ENCODE peak calls at places on chromosome 12, in ten cellular contexts. J, C, Y, G, N, O, E, U, P and M are unnamed samples.

GRCh38 chr12:120713861-120714482 is 3.7 kb downstream of the UNC119B start:
- DNase-seq in J (peak), C (peak), Y (peak), G (peak), N (peak), O (peak), E (peak), U (peak), P (peak), M (peak)

GRCh38 chr12:48810817-48811453 is 7.4 kb upstream of the CACNB3 start:
- DNase-seq in J (peak), C (no peak), Y (no peak), G (peak), N (peak), O (peak), E (peak), U (no peak), P (no peak), M (no peak)

GRCh38 chr12:95218164-95218851 is 701 bp downstream of the VEZT start:
- DNase-seq in J (peak), C (no peak), Y (peak), G (no peak), N (peak), O (no peak), E (peak), U (no peak), P (no peak), M (peak)

GRCh38 chr12:93746572-93747168 is 69.5 kb downstream of the CRADD start:
- DNase-seq in J (no peak), C (no peak), Y (no peak), G (no peak), N (no peak), O (no peak), E (no peak), U (no peak), P (no peak), M (no peak)

GRCh38 chr12:130227641-130228040 is 65.4 kb downstream of the FZD10 start:
- DNase-seq in J (no peak), C (no peak), Y (no peak), G (no peak), N (no peak), O (no peak), E (no peak), U (peak), P (no peak), M (no peak)

GRCh38 chr12:67531051-67531450 is 117.5 kb upstream of the DYRK2 start:
- DNase-seq in J (no peak), C (no peak), Y (no peak), G (no peak), N (no peak), O (no peak), E (no peak), U (no peak), P (no peak), M (no peak)

GRCh38 chr12:120350576-120351350 is 18.2 kb downstream of the MSI1 start:
- DNase-seq in J (no peak), C (no peak), Y (no peak), G (no peak), N (no peak), O (no peak), E (no peak), U (peak), P (no peak), M (no peak)

GRCh38 chr12:67811437-67812361 is 163.2 kb downstream of the DYRK2 start:
- DNase-seq in J (no peak), C (no peak), Y (no peak), G (peak), N (peak), O (no peak), E (no peak), U (no peak), P (no peak), M (peak)

GRCh38 chr12:76266797-76267196 is 81.4 kb downstream of the BBS10 start:
- DNase-seq in J (no peak), C (peak), Y (no peak), G (peak), N (peak), O (no peak), E (peak), U (peak), P (peak), M (no peak)

GRCh38 chr12:23626791-23627190 is 322.7 kb downstream of the SOX5 start:
- DNase-seq in J (no peak), C (no peak), Y (no peak), G (no peak), N (no peak), O (no peak), E (no peak), U (no peak), P (no peak), M (no peak)

GRCh38 chr12:16350682-16351081 is 3.2 kb downstream of the MGST1 start:
- DNase-seq in J (peak), C (no peak), Y (no peak), G (peak), N (peak), O (no peak), E (no peak), U (peak), P (peak), M (peak)

GRCh38 chr12:64173456-64173855 is 48.6 kb downstream of the KICS2 start:
- DNase-seq in J (no peak), C (no peak), Y (no peak), G (no peak), N (no peak), O (no peak), E (no peak), U (peak), P (no peak), M (no peak)

GRCh38 chr12:57835366-57836288 is 10.9 kb downstream of the CTDSP2 start:
- DNase-seq in J (no peak), C (no peak), Y (no peak), G (no peak), N (no peak), O (no peak), E (no peak), U (no peak), P (no peak), M (peak)

GRCh38 chr12:127619869-127620769 is 646.9 kb upstream of the TMEM132C start:
- DNase-seq in J (no peak), C (no peak), Y (no peak), G (no peak), N (no peak), O (no peak), E (no peak), U (no peak), P (no peak), M (no peak)

GRCh38 chr12:12874014-12874413 is 17.3 kb upstream of the GPRC5A start:
- DNase-seq in J (no peak), C (no peak), Y (no peak), G (no peak), N (no peak), O (no peak), E (no peak), U (no peak), P (no peak), M (peak)

DNA sequence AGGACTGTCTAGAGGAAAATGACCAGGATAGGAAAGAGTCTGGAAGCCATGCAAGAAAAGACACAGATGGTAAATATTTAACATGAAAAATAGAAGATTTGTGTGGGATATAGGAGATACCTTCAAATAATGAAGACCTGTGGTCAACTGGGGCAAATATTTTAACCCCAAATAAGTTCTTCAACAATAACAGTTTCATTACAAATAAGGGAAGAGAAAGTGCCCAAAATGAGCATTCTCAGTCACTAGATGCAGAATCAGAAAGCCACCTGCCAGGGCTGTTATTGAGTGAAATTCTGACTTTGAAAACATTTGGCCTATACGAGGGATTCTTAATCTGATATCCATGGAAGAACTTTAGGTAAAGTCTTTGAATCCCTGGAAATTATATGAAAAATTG is 231.2 kb upstream of the PLEKHG7 start:
- DNase-seq in J (no peak), C (no peak), Y (no peak), G (no peak), N (no peak), O (no peak), E (no peak), U (no peak), P (no peak), M (no peak)
- H3K4me3 ChIP-seq in J (no peak), C (no peak), Y (no peak), G (no peak), N (no peak), O (no peak), E (no peak), U (no peak), P (no peak), M (no peak)

GRCh38 chr12:132686831-132687210 is 321 bp downstream of the POLE start:
- DNase-seq in J (no peak), C (no peak), Y (no peak), G (no peak), N (no peak), O (peak), E (no peak), U (peak), P (no peak), M (peak)

GRCh38 chr12:132685400-132685799 is 1.7 kb downstream of the POLE start:
- DNase-seq in J (no peak), C (no peak), Y (no peak), G (no peak), N (no peak), O (no peak), E (no peak), U (no peak), P (no peak), M (peak)

GRCh38 chr12:132687211-132688164 is at the start of the genes POLE and PXMP2:
- DNase-seq in J (peak), C (peak), Y (peak), G (peak), N (peak), O (peak), E (peak), U (peak), P (peak), M (peak)

GRCh38 chr12:132690112-132690511 is 2.7 kb downstream of the PXMP2 start:
- DNase-seq in J (no peak), C (no peak), Y (no peak), G (no peak), N (no peak), O (no peak), E (no peak), U (no peak), P (no peak), M (no peak)

GRCh38 chr12:132689227-132689626 is 1.8 kb downstream of the PXMP2 start:
- DNase-seq in J (no peak), C (no peak), Y (no peak), G (no peak), N (no peak), O (no peak), E (no peak), U (peak), P (no peak), M (no peak)
- TF ChIP-seq POLR2A in J (no peak), C (no peak), Y (no peak), G (no peak), N (no peak), O (no peak), E (no peak), U (no peak), P (no peak), M (no peak)

DNA sequence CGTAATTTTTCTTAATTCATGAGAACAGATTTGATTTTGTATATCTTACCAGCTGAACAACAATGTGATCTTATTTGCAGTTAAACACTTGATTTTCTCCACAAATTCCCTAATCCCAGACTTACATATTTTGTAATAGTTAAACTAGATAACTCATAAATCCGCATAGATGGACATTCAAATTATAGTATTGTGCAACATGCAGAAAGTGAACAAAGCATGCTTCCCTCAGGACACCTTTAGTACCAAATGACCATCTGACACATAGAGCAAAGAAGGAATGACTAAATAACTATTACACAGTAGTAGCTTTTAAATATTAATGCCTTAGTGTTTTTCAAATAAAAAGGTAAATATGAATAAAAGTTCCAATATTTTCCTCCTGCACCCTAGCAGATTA is 88.9 kb downstream of the PAWR start:
- DNase-seq in J (no peak), C (no peak), Y (no peak), G (no peak), N (no peak), O (no peak), E (no peak), U (no peak), P (no peak), M (no peak)
- H3K4me3 ChIP-seq in J (no peak), C (no peak), Y (no peak), G (no peak), N (no peak), O (no peak), E (no peak), U (no peak), P (no peak), M (no peak)

GRCh38 chr12:122946690-122947271 is 19.5 kb downstream of the ABCB9 start:
- DNase-seq in J (peak), C (peak), Y (peak), G (peak), N (peak), O (no peak), E (peak), U (peak), P (peak), M (peak)
- TF ChIP-seq POLR2A in J (no peak), C (no peak), Y (no peak), G (no peak), N (no peak), O (no peak), E (peak), U (no peak), P (peak), M (no peak)

GRCh38 chr12:4814485-4814884 is 94.3 kb downstream of the GALNT8 start:
- DNase-seq in J (no peak), C (no peak), Y (no peak), G (no peak), N (no peak), O (no peak), E (no peak), U (no peak), P (no peak), M (no peak)
- H3K4me3 ChIP-seq in J (no peak), C (no peak), Y (no peak), G (no peak), N (no peak), O (no peak), E (no peak), U (no peak), P (no peak), M (no peak)

DNA sequence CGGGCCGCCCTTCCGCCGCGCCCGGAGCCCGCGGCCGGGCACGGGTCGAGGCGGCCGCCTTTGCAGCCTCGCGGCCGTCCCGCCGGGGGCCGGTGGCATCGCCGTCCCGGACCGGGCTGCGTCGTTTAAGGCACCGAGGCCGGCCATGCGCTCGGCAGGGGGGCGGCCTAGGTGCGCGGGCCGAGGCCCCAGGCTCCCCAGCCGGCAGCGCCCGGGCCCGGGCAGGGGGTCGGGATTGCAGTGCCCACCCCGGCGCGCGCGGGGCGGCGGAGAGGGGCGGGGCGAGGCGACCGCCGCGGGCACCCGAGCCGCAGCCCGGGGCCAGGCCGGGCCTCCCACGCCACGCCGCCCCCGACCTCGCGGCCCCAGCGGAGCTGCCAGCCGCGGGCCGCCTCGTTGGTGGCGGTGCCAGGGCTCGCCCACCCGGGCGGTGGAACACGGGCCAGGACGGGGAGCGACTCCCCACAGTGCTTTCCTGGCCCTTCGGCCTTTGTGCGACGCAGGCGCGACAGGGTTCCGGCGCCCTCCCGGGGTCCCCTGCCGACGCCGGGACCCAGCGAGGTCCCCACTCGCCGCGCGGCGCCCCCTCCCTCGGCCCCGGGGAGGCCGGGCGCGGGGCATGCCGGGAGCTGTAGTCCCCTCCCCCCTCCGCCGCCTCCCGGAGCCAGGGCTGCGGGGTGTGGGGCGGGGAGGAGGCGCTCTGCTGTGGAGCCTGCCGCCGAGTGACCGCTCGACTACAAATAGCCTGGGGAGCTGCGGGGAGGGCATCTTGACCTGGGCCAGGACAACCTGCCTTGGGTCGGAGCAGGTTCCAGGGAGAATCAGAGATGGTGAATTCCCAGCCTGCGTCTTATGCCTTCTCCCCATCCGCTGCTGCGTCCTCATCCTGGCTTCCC is 769 bp downstream of the FKBP4 start:
- DNase-seq in J (peak), C (peak), Y (no peak), G (peak), N (peak), O (peak), E (peak), U (peak), P (peak), M (peak)
- TF ChIP-seq POLR2A in J (peak), C (peak), Y (peak), G (peak), N (no peak), O (peak), E (no peak), U (no peak), P (no peak), M (peak)

DNA sequence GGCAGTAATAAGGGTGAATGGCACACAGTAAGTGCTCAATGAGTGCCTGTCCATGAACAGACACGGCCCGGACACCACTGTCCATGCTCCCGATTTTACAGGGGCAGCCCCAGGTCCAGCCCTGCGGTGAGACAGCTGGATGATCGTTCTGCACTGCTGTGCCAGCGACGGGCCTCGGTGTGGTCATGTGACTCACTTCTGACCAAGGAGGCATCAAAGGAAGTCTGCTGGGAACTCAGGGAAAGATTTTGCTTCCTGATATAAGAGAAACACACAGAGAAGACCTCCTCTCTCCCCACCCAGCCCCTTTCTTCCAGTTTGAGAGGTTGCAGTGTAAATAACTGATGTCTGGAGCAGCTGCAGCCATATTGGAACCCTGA is 126.6 kb downstream of the SCARB1 start:
- DNase-seq in J (no peak), C (no peak), Y (no peak), G (no peak), N (peak), O (no peak), E (no peak), U (no peak), P (peak), M (no peak)
- H3K4me3 ChIP-seq in J (no peak), C (peak), Y (no peak), G (no peak), N (no peak), O (no peak), E (no peak), U (no peak), P (no peak), M (no peak)

DNA sequence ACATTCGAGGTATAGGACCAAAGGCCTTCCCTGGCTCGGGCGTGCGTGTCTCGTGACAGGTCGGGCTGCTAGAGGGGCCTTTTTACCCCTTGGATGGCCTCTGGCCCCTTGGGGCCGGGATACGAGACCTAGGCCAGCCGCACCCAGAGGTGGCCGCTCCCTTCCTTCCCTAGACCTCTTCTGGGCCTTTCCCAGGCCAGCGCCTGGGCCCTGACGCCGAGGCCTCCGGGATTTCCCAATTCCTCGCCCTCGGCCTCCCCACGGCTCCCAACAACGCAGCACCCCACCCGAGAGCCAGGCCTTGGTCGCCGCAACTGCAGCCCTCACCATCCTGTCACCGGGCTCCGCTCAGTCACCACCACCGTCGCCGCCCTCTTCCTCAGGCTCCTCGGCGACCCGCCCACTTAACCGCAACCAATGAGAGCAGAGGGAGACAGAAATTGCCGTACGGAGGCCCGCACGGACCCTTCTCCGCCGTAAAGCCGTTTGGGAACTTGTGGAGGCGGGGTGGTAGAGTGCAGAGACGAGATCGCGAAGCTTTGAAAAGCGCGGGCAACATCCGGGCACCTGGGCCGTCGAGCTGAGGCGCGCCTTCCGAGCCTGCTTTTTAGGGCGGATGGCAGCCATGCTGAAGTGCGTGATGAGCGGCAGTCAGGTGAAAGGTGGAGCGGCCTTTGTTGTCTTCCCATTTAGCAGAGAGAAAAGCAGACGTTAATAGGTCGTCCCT is at the start of the genes RAD9B and VPS29:
- DNase-seq in J (peak), C (peak), Y (peak), G (peak), N (peak), O (peak), E (peak), U (peak), P (peak), M (peak)
- TF ChIP-seq POLR2A in J (peak), C (peak), Y (peak), G (peak), N (peak), O (peak), E (peak), U (peak), P (peak), M (peak)